ENCODE peak calls at places on chromosomes 3 and 15, in six cellular contexts. One of them, this sample, is unnamed.

GRCh38 chr15:48695088-48695834 is 49.8 kb upstream of the FBN1 start:
- DNase-seq in cardiac muscle cell: peak; percentile 78
- DNase-seq in OCI-LY7: no peak
- DNase-seq in suprapubic skin: no peak
- DNase-seq in tibial artery: no peak
- DNase-seq in BJ: peak; percentile 95
- DNase-seq in this sample: peak; percentile 53

GRCh38 chr3:176661432-176661964 is 535.8 kb downstream of the TBL1XR1 start:
- DNase-seq in cardiac muscle cell: no peak
- DNase-seq in OCI-LY7: no peak
- DNase-seq in suprapubic skin: no peak
- DNase-seq in tibial artery: no peak
- DNase-seq in BJ: no peak
- DNase-seq in this sample: no peak

GRCh38 chr3:69095636-69096035 is 10.9 kb downstream of the ARL6IP5 start:
- DNase-seq in cardiac muscle cell: no peak
- DNase-seq in OCI-LY7: no peak
- DNase-seq in suprapubic skin: no peak
- DNase-seq in tibial artery: no peak
- DNase-seq in BJ: no peak
- DNase-seq in this sample: no peak

GRCh38 chr3:123028233-123028828 is 768 bp upstream of the SEMA5B start:
- DNase-seq in cardiac muscle cell: peak; percentile 86
- DNase-seq in OCI-LY7: peak; percentile 39
- DNase-seq in suprapubic skin: no peak
- DNase-seq in tibial artery: no peak
- DNase-seq in BJ: no peak
- DNase-seq in this sample: peak; percentile 52

GRCh38 chr3:126494204-126494603 is 18.5 kb upstream of the ZXDC start:
- DNase-seq in cardiac muscle cell: no peak
- DNase-seq in OCI-LY7: peak; percentile 11
- DNase-seq in suprapubic skin: no peak
- DNase-seq in tibial artery: no peak
- DNase-seq in BJ: no peak
- DNase-seq in this sample: no peak

GRCh38 chr3:60304103-60304502 is 947.1 kb downstream of the FHIT start:
- DNase-seq in cardiac muscle cell: peak; percentile 84
- DNase-seq in OCI-LY7: no peak
- DNase-seq in suprapubic skin: no peak
- DNase-seq in tibial artery: no peak
- DNase-seq in BJ: no peak
- DNase-seq in this sample: peak; percentile 53

GRCh38 chr3:126448893-126449180 is 26.9 kb downstream of the ZXDC start:
- DNase-seq in cardiac muscle cell: no peak
- DNase-seq in OCI-LY7: no peak
- DNase-seq in suprapubic skin: no peak
- DNase-seq in tibial artery: no peak
- DNase-seq in BJ: no peak
- DNase-seq in this sample: no peak

GRCh38 chr3:126858401-126858800 is 124.5 kb upstream of the PLXNA1 start:
- DNase-seq in cardiac muscle cell: no peak
- DNase-seq in OCI-LY7: no peak
- DNase-seq in suprapubic skin: peak; percentile 60
- DNase-seq in tibial artery: no peak
- DNase-seq in BJ: no peak
- DNase-seq in this sample: no peak

GRCh38 chr15:67884514-67885225 is 44.8 kb upstream of the RNU6-1 start:
- DNase-seq in cardiac muscle cell: peak; percentile 92
- DNase-seq in OCI-LY7: no peak
- DNase-seq in suprapubic skin: peak; percentile 86
- DNase-seq in tibial artery: peak; percentile 92
- DNase-seq in BJ: peak; percentile 16
- DNase-seq in this sample: no peak

GRCh38 chr3:196792771-196793170 is 53.1 kb downstream of the PAK2 start:
- DNase-seq in cardiac muscle cell: peak; percentile 63
- DNase-seq in OCI-LY7: no peak
- DNase-seq in suprapubic skin: no peak
- DNase-seq in tibial artery: no peak
- DNase-seq in BJ: no peak
- DNase-seq in this sample: no peak

GRCh38 chr3:9349321-9350117 is 13.3 kb upstream of the THUMPD3 start:
- DNase-seq in cardiac muscle cell: peak; percentile 48
- DNase-seq in OCI-LY7: no peak
- DNase-seq in suprapubic skin: no peak
- DNase-seq in tibial artery: no peak
- DNase-seq in BJ: peak; percentile 40
- DNase-seq in this sample: no peak

GRCh38 chr3:127589600-127590281 is 792 bp downstream of the TPRA1 start:
- DNase-seq in cardiac muscle cell: no peak
- DNase-seq in OCI-LY7: peak; percentile 29
- DNase-seq in suprapubic skin: no peak
- DNase-seq in tibial artery: peak; percentile 74
- DNase-seq in BJ: no peak
- DNase-seq in this sample: no peak

GRCh38 chr15:100516592-100517489 is 11.9 kb downstream of the CERS3 start:
- DNase-seq in cardiac muscle cell: no peak
- DNase-seq in OCI-LY7: no peak
- DNase-seq in suprapubic skin: no peak
- DNase-seq in tibial artery: no peak
- DNase-seq in BJ: no peak
- DNase-seq in this sample: no peak

GRCh38 chr15:100525894-100526512 is 2.7 kb downstream of the CERS3 start:
- DNase-seq in cardiac muscle cell: peak; percentile 28
- DNase-seq in OCI-LY7: no peak
- DNase-seq in suprapubic skin: no peak
- DNase-seq in tibial artery: peak; percentile 83
- DNase-seq in BJ: no peak
- DNase-seq in this sample: no peak

GRCh38 chr15:100517820-100518219 is 10.9 kb downstream of the CERS3 start:
- DNase-seq in cardiac muscle cell: no peak
- DNase-seq in OCI-LY7: no peak
- DNase-seq in suprapubic skin: no peak
- DNase-seq in tibial artery: no peak
- DNase-seq in BJ: no peak
- DNase-seq in this sample: no peak

GRCh38 chr15:100520132-100520921 is 8.4 kb downstream of the CERS3 start:
- DNase-seq in cardiac muscle cell: no peak
- DNase-seq in OCI-LY7: no peak
- DNase-seq in suprapubic skin: no peak
- DNase-seq in tibial artery: no peak
- DNase-seq in BJ: no peak
- DNase-seq in this sample: no peak

GRCh38 chr15:100521907-100522306 is 6.8 kb downstream of the CERS3 start:
- DNase-seq in cardiac muscle cell: no peak
- DNase-seq in OCI-LY7: no peak
- DNase-seq in suprapubic skin: no peak
- DNase-seq in tibial artery: no peak
- DNase-seq in BJ: no peak
- DNase-seq in this sample: no peak
- H3K4me3 ChIP-seq in cardiac muscle cell: no peak overlapping the region
- H3K4me3 ChIP-seq in OCI-LY7: no peak overlapping the region
- H3K4me3 ChIP-seq in suprapubic skin: no peak overlapping the region
- H3K4me3 ChIP-seq in tibial artery: no peak overlapping the region
- H3K4me3 ChIP-seq in BJ: no peak overlapping the region
- H3K4me3 ChIP-seq in this sample: no peak overlapping the region

GRCh38 chr3:23246651-23247050 is 43.5 kb downstream of the UBE2E2 start:
- DNase-seq in cardiac muscle cell: no peak
- DNase-seq in OCI-LY7: no peak
- DNase-seq in suprapubic skin: no peak
- DNase-seq in tibial artery: no peak
- DNase-seq in BJ: no peak
- DNase-seq in this sample: no peak
- TF ChIP-seq CTCF in cardiac muscle cell: no peak
- TF ChIP-seq CTCF in OCI-LY7: no peak
- TF ChIP-seq CTCF in suprapubic skin: no peak
- TF ChIP-seq CTCF in tibial artery: no peak
- TF ChIP-seq CTCF in BJ: no peak
- TF ChIP-seq CTCF in this sample: no peak

GRCh38 chr3:134373942-134374790 is at the start of gene AMOTL2:
- DNase-seq in cardiac muscle cell: peak; percentile 98
- DNase-seq in OCI-LY7: no peak
- DNase-seq in suprapubic skin: peak; percentile 92
- DNase-seq in tibial artery: peak; percentile 93
- DNase-seq in BJ: peak; percentile 86
- DNase-seq in this sample: peak; percentile 95
- H3K4me3 ChIP-seq in cardiac muscle cell: peak within 1 kb of the TSS; percentile 45
- H3K4me3 ChIP-seq in OCI-LY7: no peak within 1 kb of the TSS
- H3K4me3 ChIP-seq in suprapubic skin: peak within 1 kb of the TSS; percentile 69
- H3K4me3 ChIP-seq in tibial artery: peak within 1 kb of the TSS; percentile 90
- H3K4me3 ChIP-seq in BJ: peak within 1 kb of the TSS; percentile 97
- H3K4me3 ChIP-seq in this sample: peak within 1 kb of the TSS; percentile 98

DNA sequence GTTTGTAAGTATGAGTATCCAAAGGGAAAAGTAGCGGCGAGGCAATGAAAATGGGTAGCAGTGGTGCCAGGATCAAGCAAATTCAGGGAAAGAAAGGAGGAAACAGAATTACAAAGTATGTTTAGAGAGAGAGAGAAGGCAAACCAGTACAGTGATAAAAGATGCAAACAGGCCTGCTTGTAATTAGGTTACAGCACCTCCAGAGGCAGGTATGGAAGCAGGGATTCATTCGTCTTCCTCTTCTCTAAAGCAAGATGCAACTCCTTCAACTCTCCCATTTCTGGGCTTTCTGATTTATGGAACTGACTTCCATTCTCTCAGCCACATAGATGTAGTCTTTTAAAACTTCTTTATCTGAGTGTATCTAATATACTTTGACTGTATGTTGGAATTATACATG is 68.0 kb downstream of the CRYBG3 start:
- DNase-seq in cardiac muscle cell: no peak
- DNase-seq in OCI-LY7: no peak
- DNase-seq in suprapubic skin: no peak
- DNase-seq in tibial artery: no peak
- DNase-seq in BJ: no peak
- DNase-seq in this sample: no peak
- TF ChIP-seq CTCF in cardiac muscle cell: no peak
- TF ChIP-seq CTCF in OCI-LY7: no peak
- TF ChIP-seq CTCF in suprapubic skin: no peak
- TF ChIP-seq CTCF in tibial artery: no peak
- TF ChIP-seq CTCF in BJ: no peak
- TF ChIP-seq CTCF in this sample: no peak

GRCh38 chr3:156985689-156986088 is 159.5 kb downstream of the LEKR1 start:
- DNase-seq in cardiac muscle cell: no peak
- DNase-seq in OCI-LY7: no peak
- DNase-seq in suprapubic skin: no peak
- DNase-seq in tibial artery: no peak
- DNase-seq in BJ: no peak
- DNase-seq in this sample: no peak
- H3K4me3 ChIP-seq in cardiac muscle cell: no peak overlapping the region
- H3K4me3 ChIP-seq in OCI-LY7: no peak overlapping the region
- H3K4me3 ChIP-seq in suprapubic skin: no peak overlapping the region
- H3K4me3 ChIP-seq in tibial artery: no peak overlapping the region
- H3K4me3 ChIP-seq in BJ: no peak overlapping the region
- H3K4me3 ChIP-seq in this sample: no peak overlapping the region

DNA sequence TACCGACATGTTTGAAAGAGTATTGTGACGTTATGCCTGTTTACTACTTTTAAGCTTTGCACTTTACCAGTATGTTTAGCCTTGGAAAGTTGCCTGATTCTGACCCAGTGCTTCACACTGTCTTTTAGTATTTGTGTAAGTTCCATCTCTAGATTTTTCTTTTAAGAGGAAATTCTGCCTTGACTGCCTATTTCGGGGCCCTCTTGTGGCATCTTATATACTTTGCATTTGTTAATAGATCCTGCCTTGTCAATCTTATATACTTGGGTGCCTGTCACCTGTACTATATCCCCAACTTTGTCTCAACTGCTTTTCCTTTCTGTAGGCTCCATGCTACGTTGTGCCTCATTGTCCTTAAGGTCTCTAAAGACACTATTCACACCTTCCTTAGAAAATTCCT is 244.6 kb downstream of the STXBP5L start:
- DNase-seq in cardiac muscle cell: peak; percentile 23
- DNase-seq in OCI-LY7: peak; percentile 10
- DNase-seq in suprapubic skin: no peak
- DNase-seq in tibial artery: no peak
- DNase-seq in BJ: no peak
- DNase-seq in this sample: no peak
- TF ChIP-seq CTCF in cardiac muscle cell: peak; percentile 19
- TF ChIP-seq CTCF in OCI-LY7: peak; percentile 57
- TF ChIP-seq CTCF in suprapubic skin: no peak
- TF ChIP-seq CTCF in tibial artery: no peak
- TF ChIP-seq CTCF in BJ: no peak
- TF ChIP-seq CTCF in this sample: no peak

DNA sequence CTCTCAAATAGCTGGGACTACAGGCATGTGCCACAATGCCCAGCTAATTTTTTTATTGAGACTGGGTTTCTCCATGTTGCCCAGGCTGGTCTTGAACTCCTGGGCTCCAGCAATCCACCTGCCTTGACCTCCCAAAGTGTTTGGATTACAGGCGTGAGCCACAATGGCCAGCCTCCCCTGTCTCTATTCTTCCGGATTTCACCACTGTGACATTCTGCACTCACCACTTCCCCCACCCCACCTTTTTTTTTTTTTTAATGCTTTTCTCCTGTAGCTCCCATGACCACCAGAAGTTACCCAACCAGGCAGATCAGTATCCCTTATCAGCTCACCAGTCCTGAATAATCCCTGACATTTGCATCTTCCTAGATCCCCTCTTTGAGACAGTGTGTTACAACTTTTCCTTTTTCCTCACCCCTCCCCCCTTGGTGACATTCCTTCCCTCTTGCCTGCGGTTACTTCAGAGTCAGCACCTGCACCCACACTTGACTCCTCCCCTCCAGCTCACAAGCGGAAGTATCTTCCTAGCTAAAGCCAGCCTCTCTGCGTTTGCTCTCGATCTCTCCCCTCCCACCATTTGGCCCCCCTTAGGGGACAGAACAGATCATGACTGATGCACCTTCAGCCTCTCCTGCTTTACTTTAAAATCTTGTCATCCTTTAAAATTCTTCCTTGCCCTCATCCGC is 13.5 kb upstream of the ZNF592 start:
- DNase-seq in cardiac muscle cell: peak; percentile 48
- DNase-seq in OCI-LY7: peak; percentile 95
- DNase-seq in suprapubic skin: no peak
- DNase-seq in tibial artery: peak; percentile 68
- DNase-seq in BJ: no peak
- DNase-seq in this sample: no peak
- H3K4me3 ChIP-seq in cardiac muscle cell: no peak overlapping the region
- H3K4me3 ChIP-seq in OCI-LY7: peak overlapping the region; percentile 62
- H3K4me3 ChIP-seq in suprapubic skin: peak overlapping the region; percentile 15
- H3K4me3 ChIP-seq in tibial artery: no peak overlapping the region
- H3K4me3 ChIP-seq in BJ: no peak overlapping the region
- H3K4me3 ChIP-seq in this sample: no peak overlapping the region

DNA sequence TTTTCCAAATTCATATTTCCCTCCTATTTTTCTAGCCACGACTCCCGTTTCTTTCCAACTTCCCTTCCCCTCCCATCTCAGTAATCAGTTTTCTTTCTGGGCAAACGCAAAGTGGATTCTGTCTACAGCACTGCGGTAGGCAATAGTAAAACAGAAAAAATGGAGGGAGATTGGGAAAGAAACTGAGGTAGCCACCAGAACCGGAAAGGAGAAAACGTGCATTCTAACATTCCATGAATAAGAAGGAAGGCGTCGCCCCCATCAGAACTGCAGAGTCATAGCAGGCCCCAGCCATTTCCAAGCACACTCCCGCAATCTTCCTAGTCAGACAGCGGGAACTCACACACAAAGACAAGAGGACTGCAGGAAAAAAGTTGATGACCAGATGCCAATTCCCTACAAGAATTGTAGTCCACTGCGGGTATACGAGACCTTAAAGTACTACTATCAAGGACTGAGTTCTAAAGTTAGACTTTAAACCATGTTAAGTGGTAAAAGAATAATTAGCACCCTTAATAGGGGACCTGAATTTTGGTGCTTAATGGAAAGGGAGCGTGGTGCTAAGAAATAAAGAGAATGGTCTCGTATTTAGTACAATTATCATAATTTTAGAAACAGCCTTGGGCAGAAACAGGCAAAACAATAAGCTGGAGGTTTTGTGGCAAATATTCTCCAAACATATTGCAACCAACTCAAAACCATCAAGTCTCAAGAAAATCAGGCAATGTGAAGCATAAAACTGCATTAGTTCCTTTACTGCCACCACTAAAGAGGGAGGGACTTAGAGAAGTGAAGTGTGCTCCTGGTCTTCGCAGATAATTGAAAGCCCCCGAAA is 1.4 kb downstream of the PFN2 start:
- DNase-seq in cardiac muscle cell: peak; percentile 90
- DNase-seq in OCI-LY7: no peak
- DNase-seq in suprapubic skin: peak; percentile 75
- DNase-seq in tibial artery: peak; percentile 76
- DNase-seq in BJ: no peak
- DNase-seq in this sample: peak; percentile 68
- TF ChIP-seq CTCF in cardiac muscle cell: peak; percentile 30
- TF ChIP-seq CTCF in OCI-LY7: no peak
- TF ChIP-seq CTCF in suprapubic skin: no peak
- TF ChIP-seq CTCF in tibial artery: peak; percentile 9
- TF ChIP-seq CTCF in BJ: peak; percentile 25
- TF ChIP-seq CTCF in this sample: peak; percentile 25